ENCODE peak calls at places on chromosomes 1 and 21, in ten cellular contexts. U is hypothalamus; Z is activated CD8-positive, alpha-beta memory T cell treated with anti-CD3 and anti-CD28 coated beads, Interleukin-2, amount 50 U/mL, for 4 hours; T is pons; H is A549; O is NCI-H345; S is NCI-H446; E is T-cell; P is CD4-positive, alpha-beta T cell; Q is breast epithelium. R is an unnamed sample.

GRCh38 chr21:45335761-45336534 is 48.3 kb upstream of the POFUT2 start:
- DNase-seq in U (no peak), Z (peak), T (no peak), H (no peak), O (peak), S (no peak), E (no peak), P (no peak), Q (no peak), R (no peak)

GRCh38 chr1:156876281-156876680 is 15.6 kb downstream of the NTRK1 start:
- DNase-seq in U (no peak), Z (no peak), T (no peak), H (no peak), O (no peak), S (no peak), E (no peak), P (no peak), Q (no peak), R (no peak)

GRCh38 chr21:40623550-40623949 is 223.4 kb downstream of the DSCAM start:
- DNase-seq in U (no peak), Z (no peak), T (no peak), H (no peak), O (peak), S (no peak), E (no peak), P (no peak), Q (no peak), R (no peak)

GRCh38 chr1:157087030-157087429 is 12.6 kb downstream of the ETV3L start:
- DNase-seq in U (no peak), Z (no peak), T (no peak), H (no peak), O (no peak), S (no peak), E (no peak), P (no peak), Q (no peak), R (no peak)

GRCh38 chr1:188423088-188423487 is 1594.3 kb downstream of the PLA2G4A start:
- DNase-seq in U (no peak), Z (no peak), T (no peak), H (no peak), O (no peak), S (no peak), E (no peak), P (no peak), Q (no peak), R (no peak)

GRCh38 chr1:230160957-230161771 is 94.1 kb downstream of the GALNT2 start:
- DNase-seq in U (no peak), Z (no peak), T (no peak), H (no peak), O (no peak), S (no peak), E (no peak), P (no peak), Q (no peak), R (peak)

GRCh38 chr1:41103761-41104160 is 82.2 kb upstream of the SLFNL1 start:
- DNase-seq in U (no peak), Z (no peak), T (no peak), H (no peak), O (no peak), S (no peak), E (no peak), P (no peak), Q (no peak), R (no peak)

GRCh38 chr1:221739677-221740025 is 2.2 kb downstream of the DUSP10 start:
- DNase-seq in U (no peak), Z (no peak), T (peak), H (no peak), O (no peak), S (no peak), E (no peak), P (no peak), Q (no peak), R (no peak)

GRCh38 chr1:223233019-223233409 is 90.0 kb upstream of the TLR5 start:
- DNase-seq in U (no peak), Z (no peak), T (no peak), H (no peak), O (no peak), S (no peak), E (no peak), P (no peak), Q (no peak), R (no peak)

GRCh38 chr1:180892272-180892671 is 20.4 kb upstream of the KIAA1614 start:
- DNase-seq in U (no peak), Z (no peak), T (no peak), H (no peak), O (no peak), S (no peak), E (no peak), P (no peak), Q (no peak), R (no peak)

GRCh38 chr1:16724718-16725438 is 15.4 kb upstream of the RNU1-4 start:
- DNase-seq in U (no peak), Z (no peak), T (no peak), H (no peak), O (no peak), S (no peak), E (no peak), P (no peak), Q (peak), R (no peak)

GRCh38 chr1:246417152-246417812 is 89.8 kb downstream of the SMYD3 start:
- DNase-seq in U (no peak), Z (no peak), T (no peak), H (no peak), O (no peak), S (no peak), E (no peak), P (no peak), Q (no peak), R (peak)

GRCh38 chr1:67832737-67833594 is at the start of gene GNG12:
- DNase-seq in U (peak), Z (peak), T (peak), H (peak), O (peak), S (no peak), E (no peak), P (no peak), Q (peak), R (peak)

GRCh38 chr1:169957884-169958283 is 64.2 kb upstream of the SCYL3 start:
- DNase-seq in U (no peak), Z (no peak), T (no peak), H (no peak), O (no peak), S (no peak), E (no peak), P (no peak), Q (no peak), R (no peak)

GRCh38 chr1:227949954-227950734 is 2.4 kb upstream of the WNT9A start:
- DNase-seq in U (no peak), Z (no peak), T (no peak), H (no peak), O (no peak), S (no peak), E (no peak), P (no peak), Q (no peak), R (no peak)

GRCh38 chr1:193036337-193037047 is 22.7 kb downstream of the UCHL5 start:
- DNase-seq in U (no peak), Z (no peak), T (no peak), H (no peak), O (no peak), S (no peak), E (no peak), P (no peak), Q (no peak), R (no peak)

GRCh38 chr1:31548899-31549806 is 27.2 kb upstream of the TINAGL1 start:
- DNase-seq in U (peak), Z (peak), T (peak), H (peak), O (peak), S (peak), E (peak), P (peak), Q (peak), R (peak)

GRCh38 chr1:66282343-66282852 is 251.6 kb upstream of the SGIP1 start:
- DNase-seq in U (no peak), Z (peak), T (no peak), H (no peak), O (no peak), S (no peak), E (peak), P (no peak), Q (no peak), R (peak)

GRCh38 chr21:26826801-26827200 is 18.4 kb downstream of the ADAMTS1 start:
- DNase-seq in U (no peak), Z (no peak), T (no peak), H (no peak), O (no peak), S (no peak), E (no peak), P (no peak), Q (no peak), R (no peak)